ENCODE peak calls at places on chromosomes 16 and 17, in ten cellular contexts. V, S, G, Z, C, J, M, I, X and D are unnamed samples.

GRCh38 chr16:2361129-2361528 is 20.6 kb upstream of the ABCA3 start:
- DNase-seq in Z (no peak), M (no peak), J (no peak), S (no peak), V (no peak), G (no peak), X (no peak), I (no peak), C (no peak), D (no peak)

GRCh38 chr16:67910162-67910561 is 17.1 kb downstream of the PSKH1 start:
- DNase-seq in M (peak), C (peak), S (peak), J (no peak), Z (peak), I (no peak), X (no peak), V (no peak), G (no peak), D (no peak)

GRCh38 chr16:67388191-67388590 is 5.1 kb downstream of the TPPP3 start:
- DNase-seq in C (no peak), V (no peak), M (no peak), S (no peak), Z (no peak), X (no peak), I (no peak), G (no peak), J (no peak), D (no peak)

GRCh38 chr17:78745407-78746088 is 36.5 kb downstream of the CYTH1 start:
- DNase-seq in J (no peak), I (no peak), G (no peak), C (peak), S (peak), Z (peak), M (no peak), V (peak), X (no peak), D (peak)

GRCh38 chr17:59093702-59094231 is 12.9 kb downstream of the TRIM37 start:
- DNase-seq in I (no peak), V (peak), M (peak), G (peak), S (peak), C (peak), Z (peak), J (peak), X (peak), D (no peak)

GRCh38 chr17:8887834-8888703 is 20.6 kb upstream of the PIK3R6 start:
- DNase-seq in C (no peak), S (peak), I (no peak), M (no peak), G (no peak), Z (peak), J (no peak), V (peak), X (no peak), D (peak)

GRCh38 chr17:17545031-17545820 is 46.3 kb downstream of the PEMT start:
- DNase-seq in G (peak), C (peak), X (no peak), Z (peak), S (peak), I (no peak), M (no peak), J (no peak), V (no peak), D (no peak)

GRCh38 chr17:3695723-3696411 is at the start of gene P2RX5:
- DNase-seq in I (no peak), S (no peak), C (no peak), G (peak), Z (peak), X (peak), J (no peak), M (no peak), V (peak), D (no peak)

GRCh38 chr17:3002538-3003301 is 60.7 kb downstream of the OR1D5 start:
- DNase-seq in I (no peak), M (no peak), X (peak), Z (no peak), S (no peak), V (no peak), G (no peak), J (no peak), C (no peak), D (no peak)

GRCh38 chr17:15112881-15113617 is 152.1 kb downstream of the PMP22 start:
- DNase-seq in M (no peak), Z (no peak), S (no peak), G (no peak), I (no peak), X (no peak), J (no peak), V (no peak), C (peak), D (no peak)

GRCh38 chr17:65477600-65477999 is 83.8 kb downstream of the AXIN2 start:
- DNase-seq in S (no peak), I (no peak), C (no peak), X (no peak), M (no peak), J (no peak), G (no peak), V (no peak), Z (no peak), D (no peak)

GRCh38 chr16:55349867-55350266 is 25.9 kb downstream of the IRX6 start:
- DNase-seq in M (no peak), S (no peak), X (no peak), I (no peak), C (no peak), J (no peak), Z (no peak), G (no peak), V (no peak), D (no peak)

GRCh38 chr16:13852827-13853226 is 67.1 kb upstream of the ERCC4 start:
- DNase-seq in G (no peak), V (no peak), J (no peak), S (no peak), C (no peak), I (no peak), X (no peak), Z (no peak), M (no peak), D (no peak)

GRCh38 chr17:39212200-39212810 is 12.2 kb downstream of the RPL19 start:
- DNase-seq in S (no peak), X (no peak), I (no peak), M (no peak), C (no peak), G (no peak), J (no peak), V (no peak), Z (no peak), D (no peak)

GRCh38 chr17:16075949-16076348 is 76.3 kb downstream of the TTC19 start:
- DNase-seq in M (no peak), V (no peak), C (no peak), J (no peak), X (no peak), S (no peak), I (no peak), Z (no peak), G (no peak), D (no peak)

GRCh38 chr16:19822534-19822933 is 62.1 kb downstream of the GPRC5B start:
- DNase-seq in J (no peak), X (no peak), S (peak), M (no peak), I (no peak), C (peak), V (no peak), G (no peak), Z (peak), D (no peak)

GRCh38 chr16:84658690-84659089 is 10.4 kb downstream of the KLHL36 start:
- DNase-seq in I (no peak), V (no peak), C (no peak), S (no peak), X (no peak), G (no peak), M (no peak), Z (no peak), J (no peak), D (no peak)

GRCh38 chr17:72296456-72296855 is 175.6 kb downstream of the SOX9 start:
- DNase-seq in I (no peak), M (peak), C (peak), S (no peak), J (no peak), Z (peak), V (peak), G (no peak), X (no peak), D (no peak)

GRCh38 chr16:10831899-10832886 is 13.6 kb upstream of the TVP23A start:
- DNase-seq in Z (no peak), M (no peak), I (no peak), J (no peak), G (no peak), S (no peak), X (no peak), V (no peak), C (no peak), D (no peak)

GRCh38 chr17:3765981-3766380 is 35.0 kb downstream of the ITGAE start:
- DNase-seq in S (no peak), V (no peak), G (no peak), J (no peak), I (no peak), Z (no peak), M (no peak), X (no peak), C (no peak), D (no peak)

GRCh38 chr17:40311575-40311974 is 2.6 kb downstream of the RARA start:
- DNase-seq in J (no peak), C (no peak), Z (no peak), V (peak), X (peak), M (no peak), G (peak), I (no peak), S (peak), D (no peak)

GRCh38 chr17:27892866-27893769 is at the start of gene LYRM9:
- DNase-seq in I (no peak), S (peak), J (peak), V (peak), X (peak), C (peak), M (peak), Z (peak), G (peak), D (peak)

GRCh38 chr17:3885970-3886369 is 6.9 kb downstream of the CAMKK1 start:
- DNase-seq in Z (peak), J (no peak), M (no peak), S (peak), X (no peak), I (no peak), C (peak), G (no peak), V (no peak), D (no peak)

GRCh38 chr17:49913226-49914095 is 55.5 kb upstream of the DLX4 start:
- DNase-seq in C (peak), V (peak), M (peak), Z (peak), S (peak), J (no peak), I (no peak), G (no peak), X (no peak), D (no peak)

GRCh38 chr16:89176717-89177116 is 5.2 kb downstream of the CDH15 start:
- DNase-seq in M (no peak), X (no peak), V (no peak), C (no peak), S (no peak), J (no peak), Z (no peak), I (no peak), G (no peak), D (no peak)

GRCh38 chr16:78256686-78257375 is 157.4 kb downstream of the WWOX start:
- DNase-seq in J (no peak), M (no peak), V (no peak), X (no peak), S (peak), I (no peak), G (no peak), Z (no peak), C (no peak), D (no peak)

GRCh38 chr17:7478276-7479138 is 924 bp downstream of the ZBTB4 start:
- DNase-seq in X (peak), C (peak), G (peak), I (no peak), M (peak), V (peak), Z (no peak), J (no peak), S (peak), D (no peak)

GRCh38 chr17:9195961-9196668 is 174.8 kb downstream of the NTN1 start:
- DNase-seq in V (peak), X (no peak), C (no peak), M (no peak), S (no peak), G (no peak), J (no peak), Z (no peak), I (no peak), D (peak)

GRCh38 chr17:76972046-76972641 is 103.9 kb downstream of the MGAT5B start:
- DNase-seq in M (no peak), G (no peak), X (no peak), S (no peak), V (no peak), Z (no peak), J (no peak), C (no peak), I (no peak), D (no peak)

GRCh38 chr17:82577300-82577699 is 57.8 kb downstream of the FOXK2 start:
- DNase-seq in Z (no peak), S (no peak), G (no peak), M (no peak), I (no peak), V (no peak), X (no peak), C (no peak), J (no peak), D (no peak)

GRCh38 chr17:27339198-27339835 is 45.4 kb downstream of the WSB1 start:
- DNase-seq in M (no peak), S (no peak), J (no peak), I (no peak), X (no peak), Z (no peak), C (no peak), G (no peak), V (no peak), D (no peak)

DNA sequence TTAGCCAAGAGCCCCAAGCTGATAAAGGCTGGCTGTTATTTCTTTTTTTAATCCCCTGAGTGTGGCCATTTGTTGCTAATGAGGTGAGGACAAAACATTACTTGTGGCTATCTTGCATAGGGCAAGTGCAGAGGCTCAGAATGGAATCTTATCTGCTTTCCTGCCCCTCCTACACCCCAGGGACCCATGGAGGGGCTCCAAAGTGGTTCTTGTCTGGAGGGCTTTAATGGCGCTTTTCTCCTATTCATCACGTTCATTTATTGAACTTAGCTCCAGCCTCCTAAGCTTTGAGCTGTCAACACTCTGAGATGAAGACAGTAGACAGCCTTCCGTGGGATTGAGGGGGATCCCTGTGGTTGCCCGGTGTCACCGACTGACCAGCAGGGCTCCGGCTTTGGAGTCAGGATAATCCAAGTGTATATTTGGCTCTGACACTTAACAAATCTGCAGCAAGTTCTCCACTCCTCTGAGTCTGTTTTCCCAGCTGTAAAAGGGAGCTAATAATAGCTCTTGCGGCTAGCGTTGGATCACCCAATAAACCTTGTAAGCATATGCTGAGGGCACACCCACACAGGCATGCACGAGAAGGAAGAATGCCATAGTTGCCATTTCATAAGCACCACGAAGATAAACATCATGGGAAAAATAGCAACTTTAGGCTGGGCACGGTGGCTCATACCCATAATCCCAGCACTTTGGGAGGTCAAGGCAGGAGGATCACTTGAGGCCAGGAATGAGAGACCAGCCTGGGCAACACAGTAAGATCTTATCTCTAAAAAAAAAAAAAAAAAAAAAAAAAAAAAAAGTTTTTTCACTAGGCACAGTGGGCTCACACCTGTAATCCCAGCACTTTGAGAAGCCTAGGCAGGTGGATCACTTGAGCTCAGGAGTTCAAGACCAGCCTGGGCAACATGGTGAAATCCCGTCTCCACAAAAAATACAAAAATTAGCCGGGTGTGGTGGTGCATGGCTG is 44.8 kb downstream of the MYH11 start:
- DNase-seq in C (peak), G (no peak), J (peak), S (peak), M (peak), Z (peak), X (no peak), V (peak), I (peak), D (no peak)
- TF ChIP-seq CTCF in C (peak), G (no peak), J (peak), S (no peak), M (no peak), Z (no peak), X (no peak), V (no peak), I (no peak), D (no peak)

DNA sequence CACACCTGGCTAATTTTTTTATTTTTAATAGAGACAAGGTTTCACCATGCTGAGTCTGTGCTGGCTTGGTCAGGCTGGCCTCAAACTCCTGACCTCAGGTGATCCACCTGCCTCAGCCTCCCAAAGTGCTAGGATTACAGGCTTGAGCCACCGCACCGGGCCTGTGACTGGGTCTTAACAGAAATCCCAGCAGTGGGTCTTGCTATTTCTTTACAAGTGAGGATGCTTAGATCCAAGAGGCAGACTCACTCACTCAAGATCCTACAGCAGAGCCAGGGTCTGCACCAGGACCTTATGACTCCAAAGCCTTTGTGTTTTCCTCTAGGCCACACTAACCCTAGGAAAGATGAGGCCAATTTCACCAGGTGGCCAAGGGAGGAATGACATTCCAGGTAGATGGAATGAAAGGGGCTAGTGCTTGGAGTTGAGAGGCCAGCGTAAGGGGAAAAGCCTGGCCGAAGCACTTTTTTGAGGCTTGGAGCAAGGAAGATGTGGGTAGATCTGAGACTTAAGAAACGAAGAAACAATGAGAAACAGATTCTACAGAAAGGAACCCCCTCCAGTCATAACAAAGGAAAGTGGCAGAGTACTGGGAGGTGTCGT is 5.7 kb upstream of the STAT5A start:
- DNase-seq in G (no peak), Z (no peak), X (no peak), S (no peak), C (no peak), M (no peak), J (no peak), V (no peak), I (no peak), D (no peak)
- TF ChIP-seq CTCF in G (no peak), Z (no peak), X (no peak), S (no peak), C (no peak), M (no peak), J (no peak), V (no peak), I (no peak), D (no peak)

GRCh38 chr16:85825326-85825725 is 25.8 kb downstream of the COX4I1 start:
- DNase-seq in I (no peak), J (no peak), G (no peak), M (no peak), V (no peak), S (no peak), Z (no peak), C (no peak), X (peak), D (no peak)
- TF ChIP-seq CTCF in I (no peak), J (no peak), G (no peak), M (no peak), V (peak), S (peak), Z (no peak), C (no peak), X (no peak), D (no peak)

GRCh38 chr16:46690281-46691178 is 1.1 kb downstream of the ORC6 start:
- DNase-seq in V (peak), Z (peak), M (no peak), X (no peak), C (peak), I (no peak), G (no peak), S (peak), J (no peak), D (no peak)
- TF ChIP-seq CTCF in V (no peak), Z (no peak), M (no peak), X (no peak), C (no peak), I (no peak), G (no peak), S (no peak), J (no peak), D (peak)

GRCh38 chr17:35089846-35090193 is 26.3 kb upstream of the RFFL start:
- DNase-seq in M (peak), X (peak), J (no peak), V (peak), G (no peak), C (peak), I (no peak), S (peak), Z (peak), D (no peak)
- TF ChIP-seq CTCF in M (no peak), X (no peak), J (no peak), V (no peak), G (no peak), C (peak), I (no peak), S (no peak), Z (peak), D (no peak)

DNA sequence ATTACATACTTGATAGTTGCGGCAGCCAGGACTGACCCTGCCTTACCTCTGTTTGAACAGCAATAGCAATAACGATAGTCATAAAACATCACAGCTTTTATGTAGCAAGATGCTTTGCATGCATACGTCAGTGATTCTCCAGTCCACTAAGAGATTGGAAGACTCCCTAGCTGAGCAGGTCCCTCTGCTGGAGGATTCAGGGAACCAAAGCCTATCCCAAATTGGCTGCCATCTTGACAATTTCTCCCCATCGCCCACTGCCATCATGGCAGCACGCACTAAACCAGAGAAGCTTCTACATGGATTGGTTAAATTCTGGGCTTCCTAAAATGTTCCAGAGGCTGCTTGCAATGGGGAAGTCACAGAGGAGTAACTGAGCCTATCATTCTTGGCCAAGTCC is 360.6 kb upstream of the XYLT1 start:
- DNase-seq in X (no peak), G (no peak), M (no peak), C (no peak), V (no peak), Z (no peak), I (no peak), J (no peak), S (peak), D (no peak)
- TF ChIP-seq CTCF in X (no peak), G (no peak), M (no peak), C (no peak), V (no peak), Z (no peak), I (no peak), J (no peak), S (peak), D (peak)

DNA sequence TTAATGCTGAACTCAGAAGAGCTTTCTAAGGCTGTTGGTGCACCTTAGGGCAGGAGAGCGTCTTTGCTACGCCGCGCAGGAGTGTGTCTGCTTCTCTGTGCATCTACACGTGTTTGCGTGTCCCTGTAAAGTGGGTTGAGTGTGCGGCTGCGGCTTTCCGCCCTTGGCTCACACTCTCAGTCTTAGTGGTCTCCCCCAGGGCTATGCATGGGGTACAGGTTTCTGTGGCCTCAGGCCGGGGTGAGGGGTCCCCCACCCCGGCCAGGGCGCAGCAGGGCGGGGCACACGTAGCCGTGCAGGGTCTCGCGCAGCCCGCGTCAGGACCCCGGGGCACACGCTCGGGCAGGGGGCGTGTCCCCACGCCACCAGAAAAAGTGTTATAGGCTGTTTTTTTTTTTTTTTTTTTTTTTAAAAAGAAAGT is 710 bp upstream of the TENT4B start:
- DNase-seq in X (no peak), G (no peak), J (no peak), M (peak), C (no peak), I (no peak), V (peak), Z (peak), S (peak), D (no peak)
- TF ChIP-seq CTCF in X (no peak), G (no peak), J (no peak), M (no peak), C (no peak), I (no peak), V (no peak), Z (no peak), S (no peak), D (no peak)

GRCh38 chr16:30972872-30973271 is 12.1 kb upstream of the HSD3B7 start:
- DNase-seq in S (peak), I (no peak), V (no peak), J (no peak), M (no peak), G (no peak), C (peak), X (no peak), Z (peak), D (no peak)
- TF ChIP-seq CTCF in S (peak), I (no peak), V (no peak), J (no peak), M (no peak), G (no peak), C (peak), X (no peak), Z (peak), D (no peak)